ENCODE peak calls at places on chromosomes 11 and 22, in nine cellular contexts. O, S, C, D, I, F, A, G and B are unnamed samples.

GRCh38 chr22:40654522-40655167 is 18.1 kb upstream of the MRTFA start:
- DNase-seq in O (peak; percentile 49), S (no peak), C (no peak), D (no peak), I (no peak), F (no peak), A (peak; percentile 46), G (no peak), B (no peak)

GRCh38 chr11:1878134-1879031 is 13.3 kb downstream of the PRR33 start:
- DNase-seq in O (no peak), S (no peak), C (no peak), D (no peak), I (no peak), F (no peak), A (no peak), G (no peak), B (no peak)

GRCh38 chr22:39715778-39716495 is 145.4 kb downstream of the CACNA1I start:
- DNase-seq in O (no peak), S (no peak), C (no peak), D (no peak), I (no peak), F (no peak), A (no peak), G (no peak), B (no peak)

GRCh38 chr22:39967103-39967829 is 7.1 kb downstream of the TMA7B start:
- DNase-seq in O (no peak), S (no peak), C (no peak), D (no peak), I (no peak), F (no peak), A (no peak), G (no peak), B (no peak)

GRCh38 chr11:132228756-132229325 is 858.4 kb downstream of the NTM start:
- DNase-seq in O (no peak), S (no peak), C (peak; percentile 0), D (no peak), I (no peak), F (no peak), A (peak; percentile 20), G (no peak), B (no peak)

GRCh38 chr11:19868871-19869270 is 156.2 kb downstream of the NAV2 start:
- DNase-seq in O (peak; percentile 76), S (no peak), C (no peak), D (no peak), I (no peak), F (no peak), A (no peak), G (no peak), B (no peak)

GRCh38 chr22:50247748-50248147 is 2.9 kb upstream of the TUBGCP6 start:
- DNase-seq in O (no peak), S (no peak), C (no peak), D (no peak), I (no peak), F (no peak), A (peak; percentile 66), G (no peak), B (no peak)

GRCh38 chr11:129804012-129804411 is 11.6 kb upstream of the TMEM45B start:
- DNase-seq in O (no peak), S (no peak), C (no peak), D (no peak), I (no peak), F (no peak), A (no peak), G (no peak), B (no peak)

GRCh38 chr22:30313527-30314385 is 13.0 kb downstream of the TBC1D10A start:
- DNase-seq in O (no peak), S (no peak), C (no peak), D (no peak), I (no peak), F (no peak), A (no peak), G (no peak), B (no peak)

GRCh38 chr22:42366815-42367581 is 65.2 kb downstream of the NFAM1 start:
- DNase-seq in O (no peak), S (no peak), C (no peak), D (no peak), I (no peak), F (no peak), A (no peak), G (no peak), B (no peak)

GRCh38 chr22:49549851-49550430 is 277.7 kb downstream of the BRD1 start:
- DNase-seq in O (no peak), S (no peak), C (no peak), D (no peak), I (no peak), F (no peak), A (no peak), G (no peak), B (no peak)

GRCh38 chr22:46038516-46039430 is 61.8 kb upstream of the WNT7B start:
- DNase-seq in O (no peak), S (no peak), C (no peak), D (no peak), I (no peak), F (no peak), A (no peak), G (no peak), B (no peak)

GRCh38 chr11:102268083-102268984 is 49.0 kb upstream of the BIRC3 start:
- DNase-seq in O (peak; percentile 89), S (peak; percentile 60), C (no peak), D (no peak), I (peak; percentile 30), F (peak; percentile 80), A (peak; percentile 99), G (peak; percentile 51), B (peak; percentile 10)

GRCh38 chr22:39543095-39543494 is 10.5 kb upstream of the RPS19BP1 start:
- DNase-seq in O (no peak), S (no peak), C (no peak), D (no peak), I (no peak), F (no peak), A (peak; percentile 72), G (no peak), B (no peak)

GRCh38 chr11:134483291-134483690 is 71.2 kb upstream of the B3GAT1 start:
- DNase-seq in O (no peak), S (no peak), C (no peak), D (no peak), I (no peak), F (no peak), A (no peak), G (no peak), B (no peak)

GRCh38 chr22:44709881-44710400 is 7.9 kb downstream of the PRR5 start:
- DNase-seq in O (no peak), S (no peak), C (no peak), D (no peak), I (no peak), F (no peak), A (no peak), G (no peak), B (no peak)

GRCh38 chr11:46342237-46342636 is 5.0 kb upstream of the DGKZ start:
- DNase-seq in O (no peak), S (no peak), C (no peak), D (no peak), I (no peak), F (no peak), A (no peak), G (no peak), B (no peak)

GRCh38 chr22:50691521-50691920 is 18.9 kb downstream of the SHANK3 start:
- DNase-seq in O (no peak), S (no peak), C (no peak), D (no peak), I (no peak), F (peak; percentile 34), A (no peak), G (no peak), B (no peak)

GRCh38 chr11:45774786-45775185 is 30.2 kb upstream of the SLC35C1 start:
- DNase-seq in O (no peak), S (no peak), C (no peak), D (no peak), I (no peak), F (no peak), A (no peak), G (no peak), B (no peak)

GRCh38 chr22:39362932-39363331 is 13.1 kb downstream of the SYNGR1 start:
- DNase-seq in O (no peak), S (no peak), C (no peak), D (no peak), I (no peak), F (no peak), A (no peak), G (no peak), B (no peak)

GRCh38 chr11:80758787-80759186 is 1318.0 kb upstream of the TENM4 start:
- DNase-seq in O (no peak), S (no peak), C (no peak), D (no peak), I (no peak), F (no peak), A (no peak), G (no peak), B (no peak)

GRCh38 chr22:42883970-42884369 is 26.9 kb upstream of the ARFGAP3 start:
- DNase-seq in O (no peak), S (no peak), C (no peak), D (no peak), I (no peak), F (no peak), A (no peak), G (no peak), B (no peak)

GRCh38 chr11:17683378-17684161 is 35.8 kb upstream of the MYOD1 start:
- DNase-seq in O (no peak), S (no peak), C (peak; percentile 18), D (no peak), I (no peak), F (no peak), A (peak; percentile 29), G (no peak), B (no peak)

GRCh38 chr11:64729851-64730382 is 6.9 kb upstream of the NRXN2 start:
- DNase-seq in O (no peak), S (no peak), C (no peak), D (no peak), I (no peak), F (peak; percentile 51), A (peak; percentile 88), G (no peak), B (no peak)

GRCh38 chr11:34344410-34345011 is 13.3 kb downstream of the ABTB2 start:
- DNase-seq in O (no peak), S (no peak), C (no peak), D (no peak), I (no peak), F (no peak), A (no peak), G (no peak), B (no peak)

GRCh38 chr11:120065876-120066275 is 72.0 kb downstream of the TRIM29 start:
- DNase-seq in O (no peak), S (no peak), C (no peak), D (no peak), I (no peak), F (no peak), A (no peak), G (no peak), B (no peak)

GRCh38 chr11:78420796-78421209 is 3.2 kb upstream of the GAB2 start:
- DNase-seq in O (no peak), S (no peak), C (peak; percentile 65), D (peak; percentile 95), I (no peak), F (peak; percentile 60), A (no peak), G (peak; percentile 41), B (peak; percentile 73)

GRCh38 chr11:77074626-77075221 is 8.0 kb downstream of the CAPN5 start:
- DNase-seq in O (no peak), S (no peak), C (no peak), D (no peak), I (no peak), F (no peak), A (no peak), G (no peak), B (no peak)

GRCh38 chr11:121514401-121514981 is 61.7 kb upstream of the SORL1-AS1 start:
- DNase-seq in O (no peak), S (no peak), C (no peak), D (peak; percentile 90), I (no peak), F (no peak), A (no peak), G (no peak), B (no peak)

GRCh38 chr11:94521684-94522083 is 9.4 kb downstream of the C11orf97 start:
- DNase-seq in O (no peak), S (no peak), C (no peak), D (no peak), I (no peak), F (no peak), A (peak; percentile 20), G (no peak), B (no peak)

GRCh38 chr11:118789501-118790356 is 1.2 kb downstream of the DDX6 start:
- DNase-seq in O (peak; percentile 69), S (no peak), C (no peak), D (peak; percentile 49), I (no peak), F (peak; percentile 45), A (peak; percentile 23), G (no peak), B (no peak)